ENCODE peak calls at places on chromosomes 12 and 14, in five cellular contexts. One of them, this sample, is unnamed. For H3K27me3, the result is how much of the 10 kb centered on the place peaks cover.

GRCh38 chr12:117352260-117352659 is 9.2 kb downstream of the NOS1 start:
- DNase-seq in tibial artery: no peak
- DNase-seq in GM23338: no peak
- DNase-seq in pancreas: no peak
- DNase-seq in K562: no peak
- DNase-seq in this sample: no peak

GRCh38 chr12:97046901-97047300 is 139.8 kb downstream of the NEDD1 start:
- DNase-seq in tibial artery: no peak
- DNase-seq in GM23338: no peak
- DNase-seq in pancreas: no peak
- DNase-seq in K562: no peak
- DNase-seq in this sample: no peak

GRCh38 chr12:52636189-52636588 is 15.8 kb downstream of the KRT2 start:
- DNase-seq in tibial artery: peak
- DNase-seq in GM23338: no peak
- DNase-seq in pancreas: no peak
- DNase-seq in K562: no peak
- DNase-seq in this sample: no peak

GRCh38 chr14:101709962-101710891 is 51.3 kb upstream of the PPP2R5C start:
- DNase-seq in tibial artery: no peak
- DNase-seq in GM23338: no peak
- DNase-seq in pancreas: no peak
- DNase-seq in K562: peak
- DNase-seq in this sample: no peak

GRCh38 chr14:91374897-91375747 is 42.5 kb downstream of the CCDC88C start:
- DNase-seq in tibial artery: no peak
- DNase-seq in GM23338: peak
- DNase-seq in pancreas: peak
- DNase-seq in K562: no peak
- DNase-seq in this sample: peak

GRCh38 chr12:10618338-10618987 is 5.1 kb upstream of the MAGOHB start:
- DNase-seq in tibial artery: no peak
- DNase-seq in GM23338: no peak
- DNase-seq in pancreas: no peak
- DNase-seq in K562: no peak
- DNase-seq in this sample: no peak

GRCh38 chr12:4032906-4033628 is 159.9 kb upstream of the PARP11 start:
- DNase-seq in tibial artery: no peak
- DNase-seq in GM23338: no peak
- DNase-seq in pancreas: no peak
- DNase-seq in K562: no peak
- DNase-seq in this sample: no peak

GRCh38 chr12:126784328-126784921 is 1482.5 kb upstream of the TMEM132C start:
- DNase-seq in tibial artery: no peak
- DNase-seq in GM23338: peak
- DNase-seq in pancreas: peak
- DNase-seq in K562: peak
- DNase-seq in this sample: no peak

GRCh38 chr14:75334191-75335051 is 55.8 kb downstream of the FOS start:
- DNase-seq in tibial artery: no peak
- DNase-seq in GM23338: no peak
- DNase-seq in pancreas: no peak
- DNase-seq in K562: no peak
- DNase-seq in this sample: peak

GRCh38 chr14:61934385-61934784 is 172.2 kb downstream of the SNAPC1 start:
- DNase-seq in tibial artery: no peak
- DNase-seq in GM23338: no peak
- DNase-seq in pancreas: no peak
- DNase-seq in K562: no peak
- DNase-seq in this sample: no peak

GRCh38 chr12:57452937-57453509 is 2.1 kb upstream of the INHBE start:
- DNase-seq in tibial artery: peak
- DNase-seq in GM23338: peak
- DNase-seq in pancreas: peak
- DNase-seq in K562: peak
- DNase-seq in this sample: no peak

GRCh38 chr12:88471641-88472040 is 108.6 kb downstream of the KITLG start:
- DNase-seq in tibial artery: no peak
- DNase-seq in GM23338: peak
- DNase-seq in pancreas: no peak
- DNase-seq in K562: no peak
- DNase-seq in this sample: no peak

GRCh38 chr14:69481815-69482568 is 2.5 kb upstream of the PLEKHD1 start:
- DNase-seq in tibial artery: no peak
- DNase-seq in GM23338: no peak
- DNase-seq in pancreas: no peak
- DNase-seq in K562: no peak
- DNase-seq in this sample: no peak
- H3K27me3 ChIP-seq in tibial artery: under half
- H3K27me3 ChIP-seq in GM23338: half or more
- H3K27me3 ChIP-seq in pancreas: under half
- H3K27me3 ChIP-seq in K562: under half
- H3K27me3 ChIP-seq in this sample: under half

GRCh38 chr14:55600784-55601561 is 21.0 kb downstream of the KTN1 start:
- DNase-seq in tibial artery: no peak
- DNase-seq in GM23338: no peak
- DNase-seq in pancreas: no peak
- DNase-seq in K562: no peak
- DNase-seq in this sample: no peak
- H3K27me3 ChIP-seq in tibial artery: under half
- H3K27me3 ChIP-seq in GM23338: under half
- H3K27me3 ChIP-seq in pancreas: under half
- H3K27me3 ChIP-seq in K562: under half
- H3K27me3 ChIP-seq in this sample: under half

GRCh38 chr14:77794357-77794756 is 5.6 kb upstream of the ADCK1 start:
- DNase-seq in tibial artery: no peak
- DNase-seq in GM23338: no peak
- DNase-seq in pancreas: no peak
- DNase-seq in K562: no peak
- DNase-seq in this sample: no peak
- H3K27me3 ChIP-seq in tibial artery: under half
- H3K27me3 ChIP-seq in GM23338: under half
- H3K27me3 ChIP-seq in pancreas: under half
- H3K27me3 ChIP-seq in K562: under half
- H3K27me3 ChIP-seq in this sample: under half

DNA sequence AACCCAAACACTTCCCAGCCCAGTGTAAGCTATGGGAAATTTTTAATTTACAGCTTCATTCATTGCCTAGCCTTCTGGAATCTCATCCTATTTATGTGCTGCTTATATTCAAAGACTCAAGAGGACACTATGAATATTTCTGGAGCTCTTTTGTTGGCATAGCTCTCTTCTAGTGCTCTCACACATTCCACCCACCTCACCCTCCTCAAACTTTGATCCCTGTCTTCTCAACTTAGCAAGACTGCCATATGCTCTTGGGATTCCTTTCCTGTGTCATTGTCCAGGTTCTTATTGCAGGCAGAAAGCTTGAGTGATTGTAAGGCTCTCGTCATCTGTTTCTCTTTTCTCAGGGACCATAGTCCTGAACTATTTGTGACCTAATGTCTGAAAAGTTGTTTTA is 18.0 kb upstream of the NKX2-1 start:
- DNase-seq in tibial artery: no peak
- DNase-seq in GM23338: no peak
- DNase-seq in pancreas: no peak
- DNase-seq in K562: no peak
- DNase-seq in this sample: no peak
- H3K27me3 ChIP-seq in tibial artery: under half
- H3K27me3 ChIP-seq in GM23338: under half
- H3K27me3 ChIP-seq in pancreas: under half
- H3K27me3 ChIP-seq in K562: under half
- H3K27me3 ChIP-seq in this sample: under half

GRCh38 chr12:48988030-48988649 is 10.0 kb downstream of the WNT1 start:
- DNase-seq in tibial artery: no peak
- DNase-seq in GM23338: peak
- DNase-seq in pancreas: peak
- DNase-seq in K562: peak
- DNase-seq in this sample: peak
- H3K27me3 ChIP-seq in tibial artery: under half
- H3K27me3 ChIP-seq in GM23338: half or more
- H3K27me3 ChIP-seq in pancreas: under half
- H3K27me3 ChIP-seq in K562: under half
- H3K27me3 ChIP-seq in this sample: under half

DNA sequence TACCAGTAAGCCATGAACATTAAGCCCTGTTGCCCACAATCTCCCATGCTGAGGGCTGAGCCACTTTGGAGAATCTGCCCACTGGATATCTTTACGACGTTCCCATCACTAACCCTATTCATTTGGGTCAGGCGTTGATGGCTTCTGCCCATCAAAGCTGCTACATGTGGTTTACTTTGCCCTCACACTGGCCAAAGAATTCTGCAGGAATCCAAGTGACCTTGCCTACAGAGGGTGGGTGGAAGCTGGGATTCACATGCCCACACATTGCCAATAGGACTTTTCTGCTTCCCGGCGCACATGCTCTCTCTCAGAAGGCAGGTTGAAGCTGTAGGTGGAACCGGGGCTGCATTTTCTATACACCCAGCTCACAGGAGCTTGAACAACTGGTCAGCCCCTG is 28.3 kb downstream of the OAS2 start:
- DNase-seq in tibial artery: no peak
- DNase-seq in GM23338: no peak
- DNase-seq in pancreas: no peak
- DNase-seq in K562: no peak
- DNase-seq in this sample: no peak
- H3K27me3 ChIP-seq in tibial artery: under half
- H3K27me3 ChIP-seq in GM23338: under half
- H3K27me3 ChIP-seq in pancreas: under half
- H3K27me3 ChIP-seq in K562: under half
- H3K27me3 ChIP-seq in this sample: under half

GRCh38 chr12:48219635-48220034 is 16.5 kb upstream of the OR10AD1 start:
- DNase-seq in tibial artery: no peak
- DNase-seq in GM23338: no peak
- DNase-seq in pancreas: no peak
- DNase-seq in K562: no peak
- DNase-seq in this sample: no peak
- H3K27me3 ChIP-seq in tibial artery: under half
- H3K27me3 ChIP-seq in GM23338: under half
- H3K27me3 ChIP-seq in pancreas: under half
- H3K27me3 ChIP-seq in K562: under half
- H3K27me3 ChIP-seq in this sample: under half

This sample was measured in CD4-positive, alpha-beta T cell.